ENCODE peak calls at places on chromosomes 4 and X, in six cellular contexts. K, H, C, W, I and N are unnamed samples.

GRCh38 chr4:126869967-126870366 is 762.8 kb upstream of the INTU start:
- DNase-seq in C (no peak), W (no peak), I (no peak), K (no peak), H (no peak), N (no peak)

GRCh38 chr4:105280338-105280809 is 133.7 kb downstream of the TET2 start:
- DNase-seq in H (no peak), C (no peak), K (no peak), W (no peak), I (no peak), N (no peak)

GRCh38 chr4:156021298-156021697 is 67.6 kb upstream of the CTSO start:
- DNase-seq in W (no peak), H (no peak), C (no peak), I (no peak), K (no peak), N (no peak)

GRCh38 chrX:149720021-149720689 is 8.3 kb downstream of the MAGEA11 start:
- DNase-seq in H (no peak), I (no peak), K (no peak), W (no peak), C (no peak), N (peak)

GRCh38 chrX:140141444-140142029 is 176.2 kb upstream of the CXorf66 start:
- DNase-seq in W (no peak), H (no peak), I (no peak), K (no peak), C (no peak), N (peak)

GRCh38 chr4:186725422-186726149 is 1.9 kb upstream of the FAT1 start:
- DNase-seq in W (no peak), H (peak), C (peak), K (no peak), I (peak), N (peak)

GRCh38 chr4:11424000-11424399 is 4.7 kb downstream of the HS3ST1 start:
- DNase-seq in C (peak), H (peak), K (no peak), I (no peak), W (no peak), N (peak)

GRCh38 chrX:115344885-115345653 is 55.6 kb downstream of the LUZP4 start:
- DNase-seq in W (no peak), K (no peak), I (peak), H (peak), C (peak), N (peak)

GRCh38 chr4:116733368-116733767 is 352.0 kb downstream of the TRAM1L1 start:
- DNase-seq in H (no peak), W (no peak), K (no peak), C (no peak), I (no peak), N (no peak)

GRCh38 chr4:112214397-112215264 is 17.0 kb upstream of the AP1AR start:
- DNase-seq in C (no peak), H (no peak), K (no peak), W (no peak), I (no peak), N (peak)

GRCh38 chr4:158630893-158631292 is 40.8 kb downstream of the C4orf46 start:
- DNase-seq in H (no peak), I (no peak), W (no peak), C (no peak), K (no peak), N (peak)

DNA sequence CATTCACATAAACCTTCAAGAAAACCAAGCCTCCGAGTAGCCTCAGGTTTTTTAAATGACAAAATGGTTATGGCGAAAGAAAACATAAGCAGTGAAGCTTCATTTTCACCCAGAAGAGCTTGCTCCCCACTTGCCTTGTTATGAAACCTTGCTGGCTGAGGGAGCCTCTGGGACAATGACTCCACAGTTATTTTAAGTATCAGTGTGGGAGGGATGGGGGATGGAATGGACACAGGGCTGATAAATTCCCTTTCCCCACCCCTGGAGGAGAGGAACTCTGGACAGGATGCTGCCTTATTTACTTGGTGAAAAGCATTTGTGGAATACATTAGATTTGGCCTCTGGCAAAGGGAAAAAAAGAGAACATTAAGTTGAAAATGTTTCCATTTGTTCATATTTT is 220.7 kb upstream of the CNKSR2 start:
- DNase-seq in I (no peak), K (no peak), W (no peak), H (peak), C (peak), N (peak)
- H3K27ac ChIP-seq in I (no peak), K (no peak), W (no peak), H (no peak), C (peak), N (no peak)

DNA sequence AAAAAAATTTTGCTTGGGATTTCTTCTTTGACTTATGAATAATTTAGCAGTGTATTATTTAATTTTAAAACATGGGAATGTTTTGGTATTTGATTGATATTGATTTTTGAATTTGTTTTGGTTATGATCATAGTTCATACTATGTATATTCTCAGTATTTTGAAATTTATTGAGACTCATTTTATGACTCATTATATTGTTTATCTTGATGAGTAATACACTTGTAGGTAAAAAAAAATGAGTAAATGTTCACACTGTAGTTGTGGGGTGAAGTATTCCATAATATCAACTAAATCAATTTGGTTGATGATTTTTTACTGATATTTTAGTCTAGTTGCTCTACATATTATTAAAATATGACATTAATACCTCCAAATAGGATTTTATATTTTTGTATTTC is 1142.2 kb downstream of the ADGRL3 start:
- DNase-seq in C (no peak), H (no peak), I (no peak), K (no peak), W (no peak), N (no peak)
- H3K27ac ChIP-seq in C (no peak), H (no peak), I (no peak), K (no peak), W (no peak), N (no peak)

GRCh38 chr4:76204936-76205335 is 8.7 kb downstream of the SCARB2 start:
- DNase-seq in H (no peak), C (no peak), W (no peak), I (no peak), K (no peak), N (no peak)

GRCh38 chr4:76203541-76203940 is 10.1 kb downstream of the SCARB2 start:
- DNase-seq in W (no peak), K (no peak), H (no peak), C (no peak), I (no peak), N (no peak)

GRCh38 chr4:76208005-76208765 is 5.4 kb downstream of the SCARB2 start:
- DNase-seq in K (no peak), I (peak), H (peak), W (no peak), C (peak), N (peak)

GRCh38 chr4:76209876-76210275 is 3.7 kb downstream of the SCARB2 start:
- DNase-seq in H (no peak), C (no peak), K (no peak), I (no peak), W (no peak), N (no peak)

DNA sequence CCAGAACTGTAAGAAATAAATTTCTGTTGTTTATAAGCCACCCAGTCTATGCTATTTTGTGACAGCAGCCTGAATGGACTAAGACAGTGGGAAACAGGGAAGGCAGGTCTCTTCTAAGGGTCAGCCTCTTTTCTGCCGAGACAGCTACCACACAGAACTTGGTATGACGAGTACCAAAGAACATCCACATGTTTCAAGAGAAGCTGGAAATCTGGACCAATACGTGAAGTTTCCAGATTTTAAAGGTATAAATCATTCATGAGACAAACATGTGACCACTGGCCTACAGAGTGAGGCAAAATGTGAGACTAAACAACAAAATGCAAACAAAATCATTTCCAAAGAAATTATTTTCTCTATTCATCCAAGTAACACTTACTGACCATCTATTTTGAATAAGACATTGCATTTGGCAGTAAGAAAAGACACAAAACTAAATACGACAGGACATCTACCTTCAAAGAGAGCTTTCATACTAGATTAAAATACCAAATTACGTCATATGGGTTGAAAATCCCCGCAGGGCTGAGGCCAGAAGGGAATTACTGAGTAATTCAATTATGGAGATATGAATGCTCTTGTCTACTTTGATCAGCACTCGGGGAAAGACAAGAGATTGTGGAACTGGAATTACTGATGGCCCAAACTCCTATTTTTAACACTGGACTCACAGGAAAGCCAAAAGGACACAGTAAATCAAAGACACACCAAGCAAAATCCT is 7.2 kb downstream of the SCARB2 start:
- DNase-seq in H (no peak), C (no peak), W (no peak), K (no peak), I (no peak), N (no peak)
- H3K27ac ChIP-seq in H (peak), C (peak), W (no peak), K (no peak), I (peak), N (peak)

DNA sequence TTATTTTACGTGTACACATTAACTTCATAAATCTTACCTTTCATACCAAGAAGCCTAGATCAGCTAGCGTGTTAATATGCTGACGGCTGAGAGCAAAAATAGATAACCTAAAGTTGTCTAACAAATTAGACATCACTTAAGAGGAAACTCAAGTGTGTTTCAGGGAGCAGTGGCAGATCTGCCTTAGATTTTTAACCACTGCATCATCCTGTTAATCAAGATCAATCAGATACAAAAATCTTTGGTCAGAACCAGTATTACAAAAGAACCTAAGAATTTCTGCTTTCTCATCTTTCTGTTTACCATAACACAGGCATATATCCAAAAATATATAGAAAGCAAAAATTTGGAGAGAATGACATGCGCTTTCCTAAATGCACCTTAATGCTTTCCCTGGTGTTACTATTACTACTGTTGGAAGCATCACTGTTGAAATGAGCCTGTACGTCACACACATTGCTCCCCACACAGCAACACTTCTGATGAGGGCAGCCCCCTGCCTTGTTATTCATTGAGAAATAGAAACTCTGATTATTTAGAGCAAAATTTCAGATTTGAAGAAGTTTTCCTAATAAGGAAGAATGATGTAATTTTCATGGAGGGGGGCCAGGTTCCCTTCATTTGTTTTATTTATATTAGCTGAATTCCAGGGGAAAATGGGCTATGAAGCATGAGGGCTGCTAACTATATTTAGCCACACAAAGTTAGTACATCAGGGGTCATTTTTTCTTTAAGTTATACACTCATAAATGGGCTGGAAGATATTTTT is 152.3 kb downstream of the CBR4 start:
- DNase-seq in C (no peak), W (no peak), K (no peak), H (no peak), I (no peak), N (no peak)
- H3K27ac ChIP-seq in C (no peak), W (no peak), K (no peak), H (no peak), I (peak), N (no peak)

DNA sequence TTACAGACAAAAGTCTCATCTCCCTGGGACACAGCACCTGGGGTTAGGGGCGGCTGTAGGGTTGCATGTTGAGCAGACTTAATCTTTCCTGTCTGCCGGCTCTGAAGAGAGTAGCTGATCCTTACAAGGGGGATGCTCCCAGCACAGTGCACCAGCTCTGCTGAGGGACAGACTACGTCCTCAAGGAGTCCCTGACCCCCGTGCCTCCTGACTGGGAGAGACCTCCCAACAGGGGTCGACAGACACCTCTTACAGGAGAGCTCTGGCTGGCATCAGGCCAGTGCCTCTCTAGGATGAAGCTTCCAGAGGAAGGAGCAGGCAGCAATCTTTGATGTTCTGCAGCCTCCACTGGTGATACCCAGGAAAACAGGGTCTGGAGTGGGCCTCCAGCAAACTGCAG is 506.0 kb upstream of the FMR1 start:
- DNase-seq in W (no peak), H (no peak), I (no peak), K (no peak), C (no peak), N (no peak)
- H3K27ac ChIP-seq in W (no peak), H (no peak), I (no peak), K (no peak), C (no peak), N (no peak)

GRCh38 chr4:153485860-153486259 is 19.7 kb downstream of the TMEM131L start:
- DNase-seq in H (no peak), W (no peak), C (no peak), I (no peak), K (no peak), N (no peak)

GRCh38 chr4:153489856-153490558 is 23.8 kb downstream of the TMEM131L start:
- DNase-seq in C (no peak), H (no peak), K (no peak), I (no peak), W (no peak), N (no peak)

GRCh38 chr4:153486281-153487151 is 20.4 kb downstream of the TMEM131L start:
- DNase-seq in H (no peak), C (no peak), I (no peak), W (no peak), K (no peak), N (peak)

GRCh38 chr4:153488719-153489384 is 22.7 kb downstream of the TMEM131L start:
- DNase-seq in K (peak), H (peak), I (peak), C (peak), W (no peak), N (no peak)

GRCh38 chr4:153488006-153488718 is 22.0 kb downstream of the TMEM131L start:
- DNase-seq in H (peak), I (peak), W (peak), C (peak), K (peak), N (no peak)
- H3K27ac ChIP-seq in H (peak), I (peak), W (peak), C (peak), K (peak), N (peak)

GRCh38 chr4:99404595-99405287 is 30.4 kb downstream of the ADH7 start:
- DNase-seq in H (no peak), C (no peak), K (no peak), W (no peak), I (no peak), N (no peak)
- H3K27ac ChIP-seq in H (peak), C (peak), K (no peak), W (no peak), I (peak), N (peak)

GRCh38 chr4:95363966-95364365 is 184.8 kb downstream of the UNC5C start:
- DNase-seq in I (no peak), C (no peak), H (no peak), K (no peak), W (no peak), N (no peak)

GRCh38 chr4:95362066-95362465 is 186.7 kb downstream of the UNC5C start:
- DNase-seq in K (no peak), C (no peak), I (no peak), W (no peak), H (no peak), N (no peak)

GRCh38 chr4:95361696-95361965 is 187.1 kb downstream of the UNC5C start:
- DNase-seq in H (no peak), C (no peak), W (no peak), I (no peak), K (no peak), N (no peak)

GRCh38 chr4:95362906-95363578 is 185.7 kb downstream of the UNC5C start:
- DNase-seq in W (no peak), I (no peak), C (no peak), H (peak), K (no peak), N (peak)

GRCh38 chr4:95363579-95363965 is 185.2 kb downstream of the UNC5C start:
- DNase-seq in C (no peak), H (no peak), I (no peak), W (no peak), K (no peak), N (no peak)
- H3K27ac ChIP-seq in C (no peak), H (no peak), I (no peak), W (no peak), K (no peak), N (no peak)